ENCODE peak calls at places on chromosomes 11 and 22, in six cellular contexts. One of them, this sample, is unnamed.

GRCh38 chr22:20766530-20766929 is 7.4 kb upstream of the SERPIND1 start:
- DNase-seq in stimulated activated CD4-positive, alpha-beta T cell treated with anti-CD3 and anti-CD28 coated beads, Interleukin-4, amount 100 ng/mL, for 24 hours: no peak
- DNase-seq in T-helper 2 cell: no peak
- DNase-seq in tibial nerve: no peak
- DNase-seq in fibroblast of lung: no peak
- DNase-seq in T-helper 1 cell: no peak
- DNase-seq in this sample: no peak

GRCh38 chr11:96095884-96096301 is 172.0 kb upstream of the MTMR2 start:
- DNase-seq in T-helper 1 cell: no peak
- DNase-seq in T-helper 2 cell: no peak
- DNase-seq in fibroblast of lung: no peak
- DNase-seq in stimulated activated CD4-positive, alpha-beta T cell treated with anti-CD3 and anti-CD28 coated beads, Interleukin-4, amount 100 ng/mL, for 24 hours: no peak
- DNase-seq in tibial nerve: no peak
- DNase-seq in this sample: no peak

GRCh38 chr22:19179472-19180048 is 1.0 kb upstream of the SLC25A1 start:
- DNase-seq in stimulated activated CD4-positive, alpha-beta T cell treated with anti-CD3 and anti-CD28 coated beads, Interleukin-4, amount 100 ng/mL, for 24 hours: peak; percentile 48
- DNase-seq in tibial nerve: peak; percentile 64
- DNase-seq in T-helper 1 cell: peak; percentile 15
- DNase-seq in fibroblast of lung: peak; percentile 88
- DNase-seq in T-helper 2 cell: peak; percentile 28
- DNase-seq in this sample: peak; percentile 72

GRCh38 chr11:69562302-69562701 is 78.7 kb upstream of the CCND1 start:
- DNase-seq in T-helper 1 cell: no peak
- DNase-seq in tibial nerve: no peak
- DNase-seq in T-helper 2 cell: no peak
- DNase-seq in stimulated activated CD4-positive, alpha-beta T cell treated with anti-CD3 and anti-CD28 coated beads, Interleukin-4, amount 100 ng/mL, for 24 hours: no peak
- DNase-seq in fibroblast of lung: no peak
- DNase-seq in this sample: no peak

GRCh38 chr11:116506446-116506845 is 266.3 kb downstream of the BUD13 start:
- DNase-seq in stimulated activated CD4-positive, alpha-beta T cell treated with anti-CD3 and anti-CD28 coated beads, Interleukin-4, amount 100 ng/mL, for 24 hours: no peak
- DNase-seq in T-helper 1 cell: no peak
- DNase-seq in tibial nerve: no peak
- DNase-seq in fibroblast of lung: no peak
- DNase-seq in T-helper 2 cell: no peak
- DNase-seq in this sample: no peak

GRCh38 chr11:46112961-46113617 is 8.2 kb downstream of the PHF21A start:
- DNase-seq in stimulated activated CD4-positive, alpha-beta T cell treated with anti-CD3 and anti-CD28 coated beads, Interleukin-4, amount 100 ng/mL, for 24 hours: peak; percentile 27
- DNase-seq in T-helper 1 cell: peak; percentile 30
- DNase-seq in tibial nerve: peak; percentile 43
- DNase-seq in T-helper 2 cell: peak; percentile 60
- DNase-seq in fibroblast of lung: peak; percentile 72
- DNase-seq in this sample: no peak

GRCh38 chr11:71223081-71223405 is 29.3 kb downstream of the SHANK2 start:
- DNase-seq in T-helper 1 cell: no peak
- DNase-seq in fibroblast of lung: no peak
- DNase-seq in tibial nerve: no peak
- DNase-seq in T-helper 2 cell: no peak
- DNase-seq in stimulated activated CD4-positive, alpha-beta T cell treated with anti-CD3 and anti-CD28 coated beads, Interleukin-4, amount 100 ng/mL, for 24 hours: no peak
- DNase-seq in this sample: peak; percentile 13

GRCh38 chr11:115352805-115353483 is 151.3 kb downstream of the CADM1 start:
- DNase-seq in fibroblast of lung: peak; percentile 21
- DNase-seq in T-helper 2 cell: no peak
- DNase-seq in tibial nerve: no peak
- DNase-seq in T-helper 1 cell: no peak
- DNase-seq in stimulated activated CD4-positive, alpha-beta T cell treated with anti-CD3 and anti-CD28 coated beads, Interleukin-4, amount 100 ng/mL, for 24 hours: no peak
- DNase-seq in this sample: no peak

GRCh38 chr22:18000441-18001039 is 23.8 kb downstream of the MICAL3 start:
- DNase-seq in T-helper 2 cell: peak; percentile 41
- DNase-seq in tibial nerve: no peak
- DNase-seq in T-helper 1 cell: no peak
- DNase-seq in stimulated activated CD4-positive, alpha-beta T cell treated with anti-CD3 and anti-CD28 coated beads, Interleukin-4, amount 100 ng/mL, for 24 hours: peak; percentile 21
- DNase-seq in fibroblast of lung: no peak
- DNase-seq in this sample: no peak

GRCh38 chr11:35274909-35275807 is 136.2 kb downstream of the CD44 start:
- DNase-seq in stimulated activated CD4-positive, alpha-beta T cell treated with anti-CD3 and anti-CD28 coated beads, Interleukin-4, amount 100 ng/mL, for 24 hours: no peak
- DNase-seq in tibial nerve: no peak
- DNase-seq in T-helper 1 cell: no peak
- DNase-seq in fibroblast of lung: peak; percentile 33
- DNase-seq in T-helper 2 cell: no peak
- DNase-seq in this sample: peak; percentile 65